ENCODE peak calls at places on chromosomes 4 and X, in six cellular contexts. X is thoracic aorta, S is mesendoderm, L is transverse colon, J is psoas muscle, D is sigmoid colon. I is an unnamed sample. For H3K4me1 and H3K27me3, the result is how much of the 10 kb centered on the place peaks cover.

GRCh38 chr4:158129649-158130048 is 43.2 kb downstream of the GASK1B start:
- DNase-seq in X (no peak), S (no peak), L (no peak), J (no peak), D (no peak), I (no peak)

GRCh38 chrX:45517090-45517973 is 316.7 kb upstream of the DIPK2B start:
- DNase-seq in X (no peak), S (peak), L (no peak), J (no peak), D (no peak), I (no peak)

GRCh38 chr4:119498520-119498919 is 130.1 kb downstream of the PDE5A start:
- DNase-seq in X (no peak), S (peak), L (no peak), J (no peak), D (peak), I (no peak)

GRCh38 chrX:44872319-44872816 is 620 bp upstream of the KDM6A start:
- DNase-seq in X (no peak), S (no peak), L (peak), J (no peak), D (peak), I (no peak)

GRCh38 chrX:67700607-67701006 is 156.8 kb downstream of the AR start:
- DNase-seq in X (no peak), S (peak), L (no peak), J (no peak), D (no peak), I (no peak)

GRCh38 chr4:73839715-73840114 is 3.2 kb downstream of the CXCL6 start:
- DNase-seq in X (no peak), S (no peak), L (no peak), J (no peak), D (no peak), I (no peak)

GRCh38 chr4:142844782-142845181 is 1.3 kb downstream of the INPP4B start:
- DNase-seq in X (no peak), S (no peak), L (no peak), J (no peak), D (no peak), I (no peak)

GRCh38 chr4:6746721-6747689 is 31.0 kb downstream of the BLOC1S4 start:
- DNase-seq in X (no peak), S (no peak), L (peak), J (no peak), D (no peak), I (peak)

GRCh38 chr4:145786261-145786660 is 106.3 kb downstream of the C4orf51 start:
- DNase-seq in X (no peak), S (no peak), L (no peak), J (no peak), D (no peak), I (no peak)

GRCh38 chrX:105552395-105552794 is 269.9 kb upstream of the NRK start:
- DNase-seq in X (no peak), S (peak), L (no peak), J (no peak), D (no peak), I (no peak)

GRCh38 chr4:76947369-76947768 is 2.2 kb upstream of the SEPTIN11 start:
- DNase-seq in X (no peak), S (peak), L (no peak), J (no peak), D (no peak), I (no peak)

GRCh38 chrX:146154191-146154590 is 336.6 kb downstream of the SLITRK2 start:
- DNase-seq in X (no peak), S (no peak), L (peak), J (no peak), D (no peak), I (no peak)

GRCh38 chr4:78556655-78557054 is 5.1 kb downstream of the ANXA3 start:
- DNase-seq in X (no peak), S (no peak), L (no peak), J (no peak), D (no peak), I (no peak)

GRCh38 chr4:119589165-119589564 is 39.4 kb downstream of the PDE5A start:
- DNase-seq in X (no peak), S (no peak), L (no peak), J (no peak), D (no peak), I (no peak)

GRCh38 chr4:116358633-116359222 is 726.6 kb downstream of the TRAM1L1 start:
- DNase-seq in X (no peak), S (peak), L (peak), J (no peak), D (no peak), I (peak)

GRCh38 chrX:23884427-23885024 is 23.2 kb downstream of the APOO start:
- DNase-seq in X (no peak), S (no peak), L (no peak), J (no peak), D (no peak), I (no peak)

GRCh38 chrX:97563531-97564133 is 679.9 kb downstream of the RPA4 start:
- DNase-seq in X (no peak), S (no peak), L (peak), J (no peak), D (peak), I (peak)

GRCh38 chr4:25970241-25970675 is 56.2 kb downstream of the SMIM20 start:
- DNase-seq in X (no peak), S (peak), L (peak), J (peak), D (peak), I (peak)

GRCh38 chr4:7073526-7074390 is 5.9 kb upstream of the GRPEL1 start:
- DNase-seq in X (no peak), S (peak), L (no peak), J (no peak), D (no peak), I (no peak)

GRCh38 chr4:103498161-103499070 is 221.4 kb downstream of the TACR3 start:
- DNase-seq in X (no peak), S (peak), L (no peak), J (no peak), D (no peak), I (no peak)

GRCh38 chrX:40544343-40545250 is 36.2 kb upstream of the ATP6AP2 start:
- DNase-seq in X (no peak), S (no peak), L (no peak), J (no peak), D (no peak), I (no peak)

GRCh38 chrX:47898024-47898423 is 61.3 kb downstream of the ZNF81 start:
- DNase-seq in X (no peak), S (peak), L (no peak), J (no peak), D (no peak), I (no peak)

GRCh38 chr4:32140636-32141035 is 1420.5 kb downstream of the PCDH7 start:
- DNase-seq in X (no peak), S (peak), L (no peak), J (no peak), D (no peak), I (no peak)

GRCh38 chr4:3124070-3124767 is 49.7 kb downstream of the HTT start:
- DNase-seq in X (no peak), S (no peak), L (no peak), J (no peak), D (no peak), I (no peak)

GRCh38 chr4:100189820-100190642 is at the start of gene DDIT4L:
- DNase-seq in X (no peak), S (peak), L (peak), J (peak), D (peak), I (peak)

GRCh38 chr4:101199507-101200285 is 147.6 kb downstream of the PPP3CA start:
- DNase-seq in X (no peak), S (no peak), L (no peak), J (no peak), D (no peak), I (no peak)

GRCh38 chr4:25020240-25020639 is 10.5 kb downstream of the LGI2 start:
- DNase-seq in X (no peak), S (no peak), L (no peak), J (no peak), D (no peak), I (no peak)

GRCh38 chr4:1171306-1172227 is 816 bp downstream of the SPON2 start:
- DNase-seq in X (no peak), S (peak), L (peak), J (peak), D (peak), I (no peak)

GRCh38 chr4:78205601-78206000 is 148.5 kb downstream of the FRAS1 start:
- DNase-seq in X (no peak), S (peak), L (no peak), J (no peak), D (no peak), I (no peak)

GRCh38 chrX:48794993-48795501 is 6.8 kb upstream of the HDAC6 start:
- DNase-seq in X (no peak), S (peak), L (no peak), J (no peak), D (no peak), I (peak)

GRCh38 chrX:7925867-7926472 is 1.2 kb downstream of the PNPLA4 start:
- DNase-seq in X (no peak), S (peak), L (peak), J (peak), D (peak), I (peak)
- H3K4me3 ChIP-seq in X (no peak), S (no peak), L (no peak), J (no peak), D (no peak), I (no peak)

GRCh38 chr4:183170894-183171293 is 71.8 kb downstream of the WWC2 start:
- DNase-seq in X (no peak), S (no peak), L (no peak), J (no peak), D (no peak), I (no peak)
- H3K4me1 ChIP-seq in X (under half), S (under half), L (under half), J (under half), D (under half), I (half or more)

DNA sequence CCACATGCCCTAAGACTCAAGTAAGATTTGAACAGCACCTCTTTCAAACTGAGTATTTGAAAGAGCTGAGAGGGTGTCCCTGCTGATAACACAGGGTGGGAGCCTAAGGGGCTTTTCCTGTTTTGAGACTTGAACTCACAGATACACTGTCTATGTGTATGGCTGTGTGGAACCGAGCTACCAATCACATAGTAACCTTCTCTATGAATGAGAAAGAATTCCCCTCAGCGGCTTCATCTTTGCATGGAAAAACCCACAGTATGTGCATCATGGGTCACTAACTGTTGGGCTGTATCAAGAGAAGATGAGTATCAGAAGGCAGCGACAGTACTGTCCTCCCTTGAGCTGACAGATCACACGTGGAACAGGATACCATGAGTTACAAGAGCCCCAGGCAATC is 336.3 kb downstream of the AFF2 start:
- DNase-seq in X (no peak), S (no peak), L (no peak), J (no peak), D (no peak), I (no peak)
- H3K27me3 ChIP-seq in X (under half), S (under half), L (under half), J (under half), D (under half), I (under half)

GRCh38 chr4:168499241-168499640 is 2.4 kb downstream of the PALLD start:
- DNase-seq in X (no peak), S (no peak), L (no peak), J (no peak), D (no peak), I (no peak)
- H3K4me3 ChIP-seq in X (no peak), S (no peak), L (no peak), J (peak), D (no peak), I (no peak)

DNA sequence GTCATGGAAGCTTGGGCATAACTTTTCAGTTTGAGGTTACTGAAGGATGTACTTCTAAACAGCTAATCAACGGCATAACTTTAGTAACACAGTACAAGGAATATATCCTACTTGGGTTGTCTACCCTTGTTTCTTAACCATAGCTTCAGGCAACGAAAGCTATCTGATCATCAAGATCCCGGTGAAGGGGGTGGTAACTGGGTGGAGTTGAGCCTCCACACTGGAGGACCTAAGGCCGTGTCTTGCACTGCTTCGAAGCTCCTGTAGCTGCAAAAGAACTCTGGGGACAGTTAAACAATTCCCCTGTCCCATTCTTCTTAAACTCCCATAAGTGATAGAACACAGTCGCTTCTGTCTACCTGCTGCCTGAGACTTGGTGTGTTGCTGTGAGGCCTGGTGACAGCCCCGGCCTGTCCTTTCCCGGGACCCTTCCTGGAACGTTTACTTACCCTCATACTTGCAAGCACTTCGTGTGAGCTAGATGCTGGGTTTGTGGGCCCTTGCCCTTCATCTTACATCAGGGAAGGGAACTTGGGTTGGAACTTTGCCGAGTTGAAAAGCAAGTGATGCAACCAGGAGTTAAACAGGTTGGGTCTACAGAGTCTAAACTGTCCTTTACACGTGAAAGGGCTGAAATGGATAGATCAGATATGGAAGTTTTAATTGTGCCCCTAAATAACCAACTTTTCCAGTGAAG is 5.8 kb upstream of the WDR1 start:
- DNase-seq in X (no peak), S (no peak), L (no peak), J (no peak), D (no peak), I (no peak)
- H3K4me1 ChIP-seq in X (under half), S (under half), L (under half), J (under half), D (under half), I (under half)

I was measured in lower lobe of right lung.